ENCODE peak calls at places on chromosomes 13 and 19, in nine cellular contexts. X is hepatocyte, G is AG10803, Q is lower leg skin, A is AG09319, R is fibroblast of pulmonary artery, L is cardiac muscle cell, M is GM20000, E is choroid plexus epithelial cell. O is an unnamed sample.

GRCh38 chr13:29817604-29818378 is 32.6 kb downstream of the UBL3 start:
- DNase-seq in R (no peak), L (no peak), M (peak; percentile 59), G (no peak), Q (no peak), A (no peak), E (no peak), X (no peak), O (no peak)

GRCh38 chr13:50200988-50201387 is 185.7 kb downstream of the KCNRG start:
- DNase-seq in Q (no peak), L (peak; percentile 56), X (peak; percentile 38), R (peak; percentile 49), A (no peak), M (no peak), G (no peak), E (peak; percentile 29), O (no peak)

GRCh38 chr19:48738557-48739399 is 1.6 kb downstream of the RASIP1 start:
- DNase-seq in G (peak; percentile 45), E (peak; percentile 82), Q (peak; percentile 98), X (peak; percentile 98), R (peak; percentile 81), M (peak; percentile 100), L (peak; percentile 97), A (no peak), O (peak; percentile 95)

GRCh38 chr19:2578391-2578826 is 102.5 kb downstream of the GADD45B start:
- DNase-seq in G (peak; percentile 92), X (peak; percentile 52), E (peak; percentile 64), L (no peak), M (no peak), R (peak; percentile 65), A (no peak), Q (no peak), O (no peak)

GRCh38 chr13:113402471-113403254 is 38.7 kb upstream of the GRTP1 start:
- DNase-seq in R (no peak), A (no peak), X (no peak), G (no peak), Q (peak; percentile 67), E (no peak), L (no peak), M (no peak), O (no peak)

GRCh38 chr13:100063333-100063732 is 25.6 kb upstream of the PCCA start:
- DNase-seq in E (peak; percentile 73), X (no peak), R (peak; percentile 78), Q (no peak), L (no peak), A (no peak), G (peak; percentile 15), M (no peak), O (no peak)

GRCh38 chr19:54461201-54462071 is 2.1 kb downstream of the LENG9 start:
- DNase-seq in M (no peak), E (peak; percentile 42), X (no peak), A (no peak), L (no peak), G (no peak), Q (no peak), R (peak; percentile 57), O (no peak)

GRCh38 chr13:26420282-26420960 is 137.1 kb upstream of the WASF3 start:
- DNase-seq in G (peak; percentile 18), X (no peak), L (no peak), A (no peak), R (no peak), Q (no peak), M (no peak), E (no peak), O (no peak)

DNA sequence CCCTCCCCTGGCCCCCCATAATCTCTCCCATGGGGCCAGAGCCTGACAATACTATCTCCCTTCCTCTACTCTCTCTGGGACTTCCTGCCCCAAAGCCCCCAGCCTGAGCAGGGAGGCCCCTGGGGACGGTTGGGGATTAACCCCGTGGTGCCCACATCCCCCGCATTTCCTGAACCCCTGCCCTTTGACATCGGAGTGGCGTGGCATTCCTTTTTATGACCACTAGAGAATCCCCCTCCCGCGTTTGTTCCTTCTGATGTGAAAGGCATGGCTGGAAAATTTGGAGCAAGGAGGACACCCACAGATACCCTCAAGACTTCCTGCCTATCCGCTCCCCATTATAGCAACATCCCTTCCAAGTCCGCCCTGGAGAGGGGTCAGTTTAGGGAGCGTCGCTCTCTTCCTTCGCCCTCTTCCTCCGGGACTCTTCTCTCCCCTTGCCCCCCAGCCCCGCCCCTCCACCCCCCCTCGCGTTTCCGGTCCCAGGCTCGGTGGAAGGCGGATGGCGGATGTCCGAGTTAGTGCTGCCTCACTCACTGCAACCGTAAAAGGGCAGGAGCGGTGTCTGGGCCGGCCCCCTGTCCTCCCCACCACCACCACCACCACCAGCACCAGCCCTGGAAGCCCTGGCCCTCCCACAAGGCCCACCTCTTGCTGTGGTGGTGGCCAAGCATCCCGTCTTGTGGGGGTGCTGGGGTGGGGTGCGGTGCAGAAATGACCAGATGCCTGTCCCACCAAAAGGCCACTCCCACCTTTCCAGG is 1.8 kb downstream of the VASP start:
- DNase-seq in L (peak; percentile 76), A (no peak), E (peak; percentile 70), M (peak; percentile 88), X (peak; percentile 69), G (peak; percentile 66), Q (peak; percentile 95), R (peak; percentile 81), O (peak; percentile 41)
- TF ChIP-seq CTCF in L (no peak), A (no peak), E (no peak), M (no peak), X (no peak), G (no peak), Q (no peak), R (no peak), O (no peak)

GRCh38 chr19:18494267-18494607 is 27.6 kb downstream of the ELL start:
- DNase-seq in Q (no peak), E (no peak), M (no peak), G (peak; percentile 58), X (no peak), L (no peak), A (no peak), R (no peak), O (no peak)

GRCh38 chr19:18496980-18497256 is 25.0 kb downstream of the ELL start:
- DNase-seq in Q (no peak), R (no peak), X (no peak), M (no peak), A (no peak), E (no peak), G (no peak), L (no peak), O (no peak)

GRCh38 chr19:18495204-18495911 is 26.5 kb downstream of the ELL start:
- DNase-seq in E (no peak), Q (no peak), M (no peak), L (peak; percentile 55), X (no peak), A (no peak), R (no peak), G (no peak), O (no peak)

GRCh38 chr19:18493440-18494266 is 28.2 kb downstream of the ELL start:
- DNase-seq in Q (no peak), X (no peak), M (no peak), A (no peak), L (no peak), G (no peak), R (no peak), E (no peak), O (no peak)

GRCh38 chr19:18496167-18496979 is 25.5 kb downstream of the ELL start:
- DNase-seq in A (no peak), M (peak; percentile 54), X (no peak), L (no peak), G (peak; percentile 65), Q (no peak), E (peak; percentile 79), R (peak; percentile 51), O (no peak)
- TF ChIP-seq CTCF in A (no peak), M (no peak), X (no peak), L (no peak), G (no peak), Q (no peak), E (peak; percentile 11), R (no peak), O (no peak)

DNA sequence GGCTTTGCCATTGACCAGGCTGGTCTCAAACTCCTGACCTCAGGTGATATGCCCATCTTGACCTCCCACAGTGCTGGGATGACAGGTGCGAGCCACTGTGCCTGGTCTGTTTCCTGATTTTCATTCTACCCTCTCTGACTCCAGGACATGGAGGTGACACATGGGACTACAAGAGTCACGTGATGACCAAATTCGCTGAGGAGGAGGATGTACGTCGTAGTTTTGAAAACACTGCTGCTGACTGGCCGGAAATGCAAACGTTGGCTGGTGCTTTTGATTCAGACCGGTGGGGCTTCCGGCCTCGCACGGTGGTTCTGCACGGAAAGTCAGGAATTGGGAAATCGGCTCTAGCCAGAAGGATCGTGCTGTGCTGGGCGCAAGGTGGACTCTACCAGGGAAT is 40.2 kb downstream of the NLRP5 start:
- DNase-seq in E (no peak), M (no peak), G (no peak), Q (no peak), L (no peak), A (no peak), R (no peak), X (no peak), O (no peak)
- TF ChIP-seq CTCF in E (no peak), M (no peak), G (no peak), Q (no peak), L (no peak), A (no peak), R (no peak), X (no peak), O (no peak)

GRCh38 chr19:11737964-11738745 is 591 bp downstream of the ZNF823 start:
- DNase-seq in E (peak; percentile 18), M (peak; percentile 70), G (peak; percentile 14), A (no peak), L (peak; percentile 64), Q (peak; percentile 91), R (peak; percentile 22), X (peak; percentile 85), O (no peak)

GRCh38 chr19:11735375-11735774 is 3.4 kb downstream of the ZNF823 start:
- DNase-seq in R (no peak), M (no peak), A (no peak), Q (no peak), X (no peak), L (no peak), G (no peak), E (no peak), O (no peak)

GRCh38 chr19:11736696-11737095 is 2.0 kb downstream of the ZNF823 start:
- DNase-seq in E (peak; percentile 17), X (peak; percentile 27), G (peak; percentile 38), A (no peak), R (peak; percentile 33), L (no peak), M (peak; percentile 47), Q (no peak), O (no peak)

DNA sequence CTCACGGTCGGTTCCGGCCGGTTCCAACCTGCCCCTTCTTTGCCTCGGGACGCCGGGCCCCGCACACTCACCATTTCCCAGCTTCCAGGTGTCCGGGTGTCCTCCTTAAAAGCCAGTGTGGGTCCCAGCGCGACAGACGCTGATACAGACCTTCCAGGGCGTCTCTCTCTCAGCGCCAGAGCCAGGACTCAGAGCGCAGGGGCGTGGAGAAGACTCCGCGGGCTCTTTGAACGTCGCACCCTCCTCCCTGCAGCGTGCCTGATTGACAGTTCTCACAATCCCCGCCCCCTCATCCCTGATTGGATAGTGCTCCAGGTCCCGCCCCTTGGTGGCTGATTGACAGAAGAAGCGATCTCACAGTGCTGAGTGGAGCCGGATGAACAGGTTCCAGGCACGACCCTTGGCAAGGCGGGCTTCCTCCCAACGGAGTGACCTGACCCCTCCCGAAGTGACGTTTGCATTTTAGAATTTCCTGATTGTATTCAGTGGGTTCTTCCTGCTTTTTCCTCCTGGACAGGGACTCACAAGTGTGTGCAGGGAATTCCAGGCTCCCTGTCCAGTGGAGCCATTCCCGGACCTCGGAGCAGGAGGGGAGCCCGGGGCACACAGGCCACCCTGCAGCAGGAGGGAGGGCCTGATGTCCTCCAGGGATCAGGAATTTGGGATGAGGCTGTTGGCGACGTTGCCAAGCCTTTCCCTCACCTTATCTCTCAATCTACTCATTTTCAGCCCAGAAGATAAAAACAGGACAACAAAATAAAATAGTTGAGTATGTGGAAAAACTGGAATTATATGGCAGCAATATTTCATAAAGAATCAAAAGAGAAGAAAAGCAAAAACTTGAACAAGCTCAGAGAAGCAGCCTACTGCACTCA is at the start of gene ZNF823:
- DNase-seq in R (peak; percentile 98), L (peak; percentile 99), E (peak; percentile 97), A (peak; percentile 93), X (peak; percentile 99), G (peak; percentile 94), M (peak; percentile 96), Q (peak; percentile 100), O (peak; percentile 99)
- TF ChIP-seq CTCF in R (no peak), L (no peak), E (no peak), A (no peak), X (no peak), G (no peak), M (no peak), Q (no peak), O (no peak)

O was measured in neural crest cell.